ENCODE peak calls at places on chromosomes 7 and 10, in seven cellular contexts. B, X, V, M, L, Q and D are unnamed samples.

GRCh38 chr7:116210345-116211005 is at the start of gene TES:
- DNase-seq in B (peak), X (peak), V (peak), M (peak), L (peak), Q (no peak), D (peak)

GRCh38 chr10:82908096-82908495 is 1033.1 kb downstream of the NRG3 start:
- DNase-seq in B (no peak), X (no peak), V (no peak), M (no peak), L (no peak), Q (no peak), D (no peak)

GRCh38 chr7:115869225-115869624 is 161.3 kb downstream of the TFEC start:
- DNase-seq in B (no peak), X (peak), V (no peak), M (no peak), L (no peak), Q (no peak), D (no peak)

GRCh38 chr10:11253397-11254002 is 235.8 kb downstream of the CELF2 start:
- DNase-seq in B (no peak), X (no peak), V (no peak), M (no peak), L (no peak), Q (no peak), D (no peak)

GRCh38 chr7:85573849-85574248 is 387.0 kb upstream of the SEMA3D start:
- DNase-seq in B (no peak), X (no peak), V (no peak), M (no peak), L (no peak), Q (no peak), D (peak)

GRCh38 chr10:62037166-62037831 is 135.8 kb downstream of the ARID5B start:
- DNase-seq in B (no peak), X (no peak), V (peak), M (no peak), L (no peak), Q (no peak), D (no peak)

GRCh38 chr7:27133409-27134157 is 3.0 kb upstream of the HOXA4 start:
- DNase-seq in B (no peak), X (no peak), V (peak), M (no peak), L (no peak), Q (no peak), D (no peak)

GRCh38 chr10:62788861-62789467 is 15.6 kb upstream of the ADO start:
- DNase-seq in B (no peak), X (no peak), V (no peak), M (no peak), L (no peak), Q (no peak), D (no peak)

GRCh38 chr10:110501142-110501937 is 3.6 kb downstream of the DUSP5 start:
- DNase-seq in B (peak), X (peak), V (peak), M (peak), L (peak), Q (no peak), D (peak)

GRCh38 chr10:35526775-35527174 is 78.4 kb upstream of the GJD4 start:
- DNase-seq in B (no peak), X (no peak), V (no peak), M (no peak), L (no peak), Q (no peak), D (no peak)

GRCh38 chr10:89314676-89315075 is 12.8 kb downstream of the IFIT2 start:
- DNase-seq in B (no peak), X (no peak), V (no peak), M (no peak), L (no peak), Q (no peak), D (no peak)

GRCh38 chr10:7117177-7117799 is 293.5 kb downstream of the SFMBT2 start:
- DNase-seq in B (no peak), X (no peak), V (no peak), M (no peak), L (no peak), Q (no peak), D (no peak)

GRCh38 chr7:36208406-36208805 is 55.4 kb downstream of the EEPD1 start:
- DNase-seq in B (no peak), X (no peak), V (no peak), M (no peak), L (no peak), Q (no peak), D (peak)

GRCh38 chr10:101830322-101831168 is 12.3 kb upstream of the OGA start:
- DNase-seq in B (peak), X (peak), V (peak), M (peak), L (peak), Q (peak), D (peak)

GRCh38 chr10:128310966-128311658 is 184.9 kb upstream of the MKI67 start:
- DNase-seq in B (no peak), X (no peak), V (no peak), M (peak), L (no peak), Q (no peak), D (no peak)

GRCh38 chr10:5809541-5810154 is 3.6 kb downstream of the GDI2 start:
- DNase-seq in B (no peak), X (peak), V (no peak), M (no peak), L (no peak), Q (no peak), D (no peak)

GRCh38 chr7:157309990-157310668 is 26.7 kb upstream of the DNAJB6 start:
- DNase-seq in B (peak), X (peak), V (peak), M (peak), L (no peak), Q (no peak), D (no peak)

GRCh38 chr7:47669178-47669878 is 87.4 kb upstream of the TNS3 start:
- DNase-seq in B (no peak), X (no peak), V (peak), M (no peak), L (peak), Q (no peak), D (peak)

GRCh38 chr7:95097851-95098250 is 190.5 kb downstream of the PPP1R9A start:
- DNase-seq in B (no peak), X (no peak), V (no peak), M (no peak), L (no peak), Q (no peak), D (no peak)

GRCh38 chr7:148058753-148059152 is 531.8 kb upstream of the C7orf33 start:
- DNase-seq in B (no peak), X (no peak), V (no peak), M (no peak), L (no peak), Q (no peak), D (no peak)

GRCh38 chr7:3042301-3042700 is 1.4 kb downstream of the CARD11 start:
- DNase-seq in B (no peak), X (no peak), V (no peak), M (no peak), L (no peak), Q (no peak), D (no peak)

GRCh38 chr7:139598642-139599041 is 75.2 kb downstream of the CLEC2L start:
- DNase-seq in B (no peak), X (peak), V (no peak), M (no peak), L (no peak), Q (no peak), D (no peak)

GRCh38 chr7:44760034-44760580 is 11.5 kb downstream of the ZMIZ2 start:
- DNase-seq in B (no peak), X (no peak), V (no peak), M (no peak), L (peak), Q (no peak), D (no peak)

GRCh38 chr10:14293516-14293915 is 37.2 kb downstream of the FRMD4A start:
- DNase-seq in B (no peak), X (peak), V (no peak), M (no peak), L (no peak), Q (no peak), D (no peak)

GRCh38 chr10:102120142-102120986 is at the start of gene LDB1:
- DNase-seq in B (peak), X (peak), V (peak), M (peak), L (peak), Q (no peak), D (peak)

GRCh38 chr10:58588673-58589265 is 76.1 kb downstream of the BICC1 start:
- DNase-seq in B (no peak), X (no peak), V (no peak), M (peak), L (no peak), Q (no peak), D (peak)

GRCh38 chr7:81447351-81447952 is 322.4 kb downstream of the HGF start:
- DNase-seq in B (peak), X (peak), V (no peak), M (peak), L (no peak), Q (no peak), D (no peak)

GRCh38 chr10:17454181-17454800 is at the start of gene ST8SIA6:
- DNase-seq in B (peak), X (peak), V (no peak), M (peak), L (peak), Q (no peak), D (peak)
- H3K4me3 ChIP-seq in B (peak), X (peak), V (peak), M (peak), L (peak), Q (peak), D (no peak)

GRCh38 chr7:98483276-98483963 is 82.5 kb upstream of the BAIAP2L1 start:
- DNase-seq in B (no peak), X (no peak), V (no peak), M (peak), L (peak), Q (no peak), D (no peak)

GRCh38 chr7:98493379-98493778 is 92.5 kb upstream of the BAIAP2L1 start:
- DNase-seq in B (no peak), X (no peak), V (no peak), M (no peak), L (no peak), Q (no peak), D (no peak)

GRCh38 chr7:98483964-98484545 is 83.2 kb upstream of the BAIAP2L1 start:
- DNase-seq in B (no peak), X (no peak), V (no peak), M (no peak), L (peak), Q (no peak), D (no peak)

GRCh38 chr7:98488167-98488566 is 87.3 kb upstream of the BAIAP2L1 start:
- DNase-seq in B (no peak), X (no peak), V (no peak), M (no peak), L (no peak), Q (no peak), D (no peak)
- TF ChIP-seq POLR2AphosphoS5 in B (no peak), X (no peak), V (no peak), M (no peak), L (no peak), Q (no peak), D (no peak)

DNA sequence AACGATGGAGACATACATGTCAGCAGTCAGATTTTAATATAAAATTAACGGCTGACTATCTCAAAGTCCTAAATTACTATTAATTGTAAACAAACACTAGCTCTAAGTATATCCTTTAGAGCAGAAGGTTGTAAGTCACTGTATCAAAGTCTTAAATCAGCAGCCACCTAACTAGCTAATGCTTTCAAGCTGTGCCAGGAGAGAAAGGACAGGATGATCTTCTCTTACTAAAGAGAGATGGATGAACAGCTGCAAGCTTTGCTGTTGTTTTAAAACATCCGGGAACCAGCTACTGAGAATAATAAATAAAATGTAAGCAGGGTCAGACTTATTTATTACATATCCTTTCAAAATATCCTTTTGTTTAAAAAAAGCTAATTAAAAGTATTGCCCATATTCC is 24.0 kb upstream of the ABLIM1 start:
- DNase-seq in B (no peak), X (no peak), V (no peak), M (no peak), L (no peak), Q (no peak), D (no peak)
- H3K27ac ChIP-seq in B (peak), X (peak), V (peak), M (no peak), L (no peak), Q (no peak), D (no peak)

GRCh38 chr10:103736044-103736443 is 119.3 kb downstream of the SH3PXD2A start:
- DNase-seq in B (no peak), X (no peak), V (peak), M (no peak), L (no peak), Q (no peak), D (no peak)

GRCh38 chr10:103740683-103741082 is 114.7 kb downstream of the SH3PXD2A start:
- DNase-seq in B (no peak), X (no peak), V (no peak), M (no peak), L (no peak), Q (no peak), D (no peak)

GRCh38 chr10:103736763-103737162 is 118.6 kb downstream of the SH3PXD2A start:
- DNase-seq in B (peak), X (peak), V (no peak), M (peak), L (no peak), Q (no peak), D (no peak)

GRCh38 chr10:103739039-103739764 is 116.2 kb downstream of the SH3PXD2A start:
- DNase-seq in B (no peak), X (no peak), V (peak), M (peak), L (no peak), Q (no peak), D (no peak)

GRCh38 chr10:103737735-103738367 is 117.5 kb downstream of the SH3PXD2A start:
- DNase-seq in B (peak), X (no peak), V (no peak), M (no peak), L (no peak), Q (no peak), D (no peak)
- H3K4me3 ChIP-seq in B (no peak), X (no peak), V (no peak), M (no peak), L (no peak), Q (no peak), D (no peak)

DNA sequence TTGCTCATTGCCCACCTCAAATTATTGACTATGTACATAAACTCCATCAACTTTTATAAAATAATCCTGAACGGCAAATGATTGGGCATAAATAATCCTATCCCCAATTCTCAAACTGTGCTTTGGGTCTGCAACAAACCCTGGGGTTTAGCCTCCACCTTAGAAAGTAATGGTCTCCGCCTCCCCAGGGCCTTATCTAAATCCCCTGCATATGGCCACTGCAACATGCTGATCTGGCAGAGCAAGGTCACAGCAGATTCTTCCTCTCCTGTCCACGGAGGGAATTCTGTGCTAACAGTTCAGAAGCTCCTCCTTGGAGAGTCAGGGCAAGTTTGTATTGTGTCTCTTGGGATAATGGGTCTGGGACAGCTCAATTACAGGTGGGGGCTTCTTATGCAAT is 18.4 kb downstream of the FXYD4 start:
- DNase-seq in B (no peak), X (no peak), V (no peak), M (no peak), L (peak), Q (no peak), D (no peak)
- TF ChIP-seq POLR2AphosphoS5 in B (no peak), X (no peak), V (no peak), M (no peak), L (no peak), Q (no peak), D (peak)